ENCODE peak calls at places on chromosomes 4 and X, in nine cellular contexts. N is fibroblast of pulmonary artery, D is breast epithelium, Z is ovary, G is HFF-Myc, I is HL-60, J is endothelial cell, C is mammary epithelial cell, R is colonic mucosa. U is an unnamed sample.

GRCh38 chrX:80335062-80335830 is 85.0 kb upstream of the TENT5D start:
- DNase-seq in N (peak), D (peak), Z (peak), G (no peak), I (no peak), J (peak), C (peak), R (peak), U (no peak)

GRCh38 chrX:53831662-53832635 is 145.4 kb upstream of the HUWE1 start:
- DNase-seq in N (peak), D (no peak), Z (no peak), G (peak), I (no peak), J (peak), C (peak), R (peak), U (peak)

GRCh38 chrX:132638313-132638712 is 149.5 kb upstream of the MBNL3 start:
- DNase-seq in N (no peak), D (no peak), Z (no peak), G (no peak), I (no peak), J (no peak), C (no peak), R (no peak), U (no peak)

GRCh38 chr4:21649691-21650090 is 298.9 kb downstream of the KCNIP4 start:
- DNase-seq in N (no peak), D (no peak), Z (no peak), G (no peak), I (no peak), J (no peak), C (no peak), R (no peak), U (no peak)

GRCh38 chrX:44306336-44306735 is 37.1 kb downstream of the EFHC2 start:
- DNase-seq in N (peak), D (no peak), Z (no peak), G (peak), I (no peak), J (no peak), C (peak), R (peak), U (peak)

GRCh38 chr4:13920901-13921300 is 293.4 kb upstream of the BOD1L1 start:
- DNase-seq in N (peak), D (peak), Z (peak), G (peak), I (no peak), J (peak), C (peak), R (peak), U (peak)

GRCh38 chrX:133290076-133290475 is 71.9 kb upstream of the TFDP3 start:
- DNase-seq in N (no peak), D (no peak), Z (no peak), G (no peak), I (no peak), J (no peak), C (no peak), R (no peak), U (no peak)

GRCh38 chrX:40176256-40176978 is 78.7 kb upstream of the BCOR start:
- DNase-seq in N (peak), D (no peak), Z (peak), G (no peak), I (peak), J (peak), C (no peak), R (peak), U (peak)

GRCh38 chr4:100588076-100588475 is 70.3 kb upstream of the EMCN start:
- DNase-seq in N (peak), D (no peak), Z (no peak), G (no peak), I (no peak), J (no peak), C (no peak), R (no peak), U (no peak)

GRCh38 chrX:96683997-96684338 is 674 bp upstream of the DIAPH2 start:
- DNase-seq in N (no peak), D (no peak), Z (no peak), G (no peak), I (no peak), J (no peak), C (no peak), R (no peak), U (no peak)

GRCh38 chr4:126790633-126791032 is 842.1 kb upstream of the INTU start:
- DNase-seq in N (no peak), D (no peak), Z (no peak), G (no peak), I (no peak), J (no peak), C (no peak), R (no peak), U (no peak)
- TF ChIP-seq CTCF in N (no peak), D (no peak), Z (no peak), G (no peak), I (no peak), J (no peak), C (no peak), R (no peak), U (no peak)

GRCh38 chr4:150217192-150217591 is 138.9 kb downstream of the DCLK2 start:
- DNase-seq in N (peak), D (no peak), Z (no peak), G (no peak), I (no peak), J (no peak), C (peak), R (no peak), U (no peak)
- TF ChIP-seq CTCF in N (peak), D (peak), Z (no peak), G (peak), I (no peak), J (no peak), C (peak), R (no peak), U (no peak)

GRCh38 chr4:84150177-84150576 is 348.9 kb downstream of the NKX6-1 start:
- DNase-seq in N (no peak), D (no peak), Z (no peak), G (no peak), I (no peak), J (no peak), C (no peak), R (no peak), U (no peak)

GRCh38 chr4:84146300-84146942 is 352.7 kb downstream of the NKX6-1 start:
- DNase-seq in N (no peak), D (no peak), Z (no peak), G (no peak), I (no peak), J (no peak), C (no peak), R (no peak), U (no peak)

GRCh38 chr4:84151574-84151973 is 347.5 kb downstream of the NKX6-1 start:
- DNase-seq in N (no peak), D (no peak), Z (no peak), G (no peak), I (no peak), J (no peak), C (no peak), R (no peak), U (no peak)
- TF ChIP-seq CTCF in N (no peak), D (no peak), Z (no peak), G (no peak), I (no peak), J (no peak), C (peak), R (no peak), U (no peak)

DNA sequence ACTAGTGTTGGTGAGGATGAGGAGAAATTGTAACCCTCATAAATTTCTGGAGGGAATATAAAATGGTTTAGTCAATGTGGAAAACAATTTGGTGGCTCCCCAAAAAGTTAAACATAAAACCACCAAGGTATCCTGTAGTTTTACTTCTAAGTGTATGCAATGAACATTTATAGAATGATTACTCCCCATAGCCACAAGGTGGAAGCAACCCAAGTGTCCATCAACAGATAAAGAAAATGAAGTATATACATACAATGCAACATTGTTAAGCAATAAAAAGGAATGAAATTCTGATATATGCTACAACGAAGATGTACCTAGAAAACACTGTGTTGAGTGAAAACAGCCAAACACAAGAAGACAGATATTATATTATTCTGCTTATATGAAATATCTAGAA is 569.1 kb upstream of the GRID2 start:
- DNase-seq in N (peak), D (no peak), Z (no peak), G (no peak), I (no peak), J (no peak), C (peak), R (no peak), U (no peak)
- TF ChIP-seq CTCF in N (peak), D (no peak), Z (no peak), G (no peak), I (no peak), J (no peak), C (no peak), R (peak), U (no peak)

GRCh38 chrX:153442463-153442862 is 3.4 kb downstream of the TREX2 start:
- DNase-seq in N (no peak), D (no peak), Z (no peak), G (no peak), I (no peak), J (no peak), C (no peak), R (no peak), U (no peak)
- TF ChIP-seq CTCF in N (no peak), D (no peak), Z (no peak), G (no peak), I (no peak), J (no peak), C (no peak), R (no peak), U (no peak)

GRCh38 chr4:186859420-186859819 is 135.8 kb upstream of the FAT1 start:
- DNase-seq in N (no peak), D (no peak), Z (no peak), G (no peak), I (no peak), J (no peak), C (no peak), R (no peak), U (no peak)
- TF ChIP-seq CTCF in N (no peak), D (no peak), Z (no peak), G (no peak), I (no peak), J (no peak), C (no peak), R (no peak), U (no peak)